ENCODE peak calls at places on chromosomes 2 and 18, in seven cellular contexts. S, B, T, Q, F, A and L are unnamed samples. For H3K36me3 and H3K27me3, the result is how much of the 10 kb centered on the place peaks cover.

GRCh38 chr18:77107218-77107815 is 25.3 kb downstream of the MBP start:
- DNase-seq in S (no peak), Q (no peak), A (no peak), F (peak), B (no peak), T (no peak), L (no peak)

GRCh38 chr2:107259411-107260195 is 373.6 kb upstream of the ST6GAL2 start:
- DNase-seq in B (no peak), S (no peak), F (no peak), T (no peak), A (no peak), Q (no peak), L (no peak)

GRCh38 chr18:56570971-56571370 is 67.4 kb downstream of the TXNL1 start:
- DNase-seq in S (no peak), B (no peak), F (no peak), T (no peak), Q (no peak), A (no peak), L (no peak)

GRCh38 chr2:42071762-42072161 is 23.9 kb downstream of the PKDCC start:
- DNase-seq in T (no peak), Q (no peak), B (no peak), F (no peak), A (no peak), S (no peak), L (no peak)

GRCh38 chr2:152050915-152051314 is 47.9 kb downstream of the CACNB4 start:
- DNase-seq in Q (no peak), A (no peak), F (no peak), T (no peak), B (no peak), S (no peak), L (no peak)

GRCh38 chr2:226310081-226310625 is 489.5 kb downstream of the IRS1 start:
- DNase-seq in Q (no peak), A (no peak), B (peak), S (no peak), F (peak), T (no peak), L (no peak)

GRCh38 chr2:216195565-216195978 is 86.4 kb downstream of the XRCC5 start:
- DNase-seq in A (no peak), Q (no peak), F (peak), S (no peak), B (peak), T (no peak), L (peak)

GRCh38 chr18:2089416-2089815 is 481.9 kb downstream of the METTL4 start:
- DNase-seq in Q (no peak), A (no peak), T (no peak), F (no peak), S (no peak), B (no peak), L (no peak)

GRCh38 chr2:128813352-128814034 is 494.8 kb upstream of the HS6ST1 start:
- DNase-seq in Q (peak), S (no peak), A (no peak), B (no peak), T (no peak), F (no peak), L (no peak)

GRCh38 chr2:128820427-128820826 is 501.8 kb upstream of the HS6ST1 start:
- DNase-seq in S (no peak), F (no peak), A (no peak), T (no peak), B (no peak), Q (no peak), L (no peak)

GRCh38 chr2:128821010-128821409 is 502.3 kb upstream of the HS6ST1 start:
- DNase-seq in B (no peak), A (no peak), S (no peak), Q (no peak), F (no peak), T (no peak), L (no peak)

GRCh38 chr2:128817171-128817570 is 498.5 kb upstream of the HS6ST1 start:
- DNase-seq in T (no peak), Q (no peak), A (no peak), B (no peak), F (peak), S (no peak), L (no peak)

GRCh38 chr2:128819092-128819491 is 500.4 kb upstream of the HS6ST1 start:
- DNase-seq in T (no peak), B (no peak), S (no peak), F (no peak), A (no peak), Q (no peak), L (no peak)
- H3K36me3 ChIP-seq in T (under half), B (under half), S (under half), F (under half), A (under half), Q (under half), L (under half)

GRCh38 chr18:5630766-5631413 is 87.1 kb upstream of the EPB41L3 start:
- DNase-seq in S (no peak), A (no peak), Q (no peak), T (peak), B (peak), F (no peak), L (no peak)

GRCh38 chr18:5632041-5632440 is 88.2 kb upstream of the EPB41L3 start:
- DNase-seq in Q (no peak), T (no peak), B (no peak), S (no peak), A (no peak), F (no peak), L (no peak)

GRCh38 chr18:5628512-5629255 is 84.9 kb upstream of the EPB41L3 start:
- DNase-seq in B (no peak), S (peak), F (peak), T (peak), A (peak), Q (peak), L (peak)

GRCh38 chr18:5627756-5628511 is 84.1 kb upstream of the EPB41L3 start:
- DNase-seq in F (no peak), B (no peak), Q (no peak), A (no peak), T (peak), S (no peak), L (no peak)

GRCh38 chr18:5630057-5630765 is 86.4 kb upstream of the EPB41L3 start:
- DNase-seq in F (peak), Q (peak), B (no peak), A (peak), S (peak), T (peak), L (no peak)
- H3K27me3 ChIP-seq in F (under half), Q (half or more), B (under half), A (under half), S (under half), T (under half), L (half or more)

DNA sequence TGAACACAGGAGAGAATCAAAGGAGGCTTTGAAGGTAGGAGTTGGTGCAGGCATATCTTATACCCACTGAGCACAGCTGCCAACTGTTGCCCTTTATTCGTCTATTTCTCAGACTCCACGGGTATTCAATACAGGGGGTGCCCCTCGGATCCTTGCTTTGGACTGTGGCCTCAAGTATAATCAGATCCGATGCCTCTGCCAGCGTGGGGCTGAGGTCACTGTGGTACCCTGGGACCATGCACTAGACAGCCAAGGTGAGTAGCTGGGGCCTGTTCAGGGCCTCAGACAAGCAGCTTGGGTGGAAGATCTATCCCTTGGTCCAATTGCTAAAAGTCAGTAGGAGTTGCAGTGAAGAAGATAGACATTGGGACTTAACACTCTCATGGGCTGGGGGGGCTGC is 5.2 kb downstream of the CAD start:
- DNase-seq in A (no peak), T (no peak), Q (no peak), S (no peak), F (no peak), B (no peak), L (no peak)
- H3K36me3 ChIP-seq in A (under half), T (half or more), Q (half or more), S (under half), F (under half), B (half or more), L (half or more)

GRCh38 chr2:86347401-86347800 is 10.0 kb upstream of the REEP1 start:
- DNase-seq in Q (no peak), T (no peak), B (no peak), S (no peak), A (no peak), F (no peak), L (no peak)

GRCh38 chr2:86338778-86339295 is 1.4 kb upstream of the REEP1 start:
- DNase-seq in S (no peak), F (no peak), B (no peak), A (no peak), T (no peak), Q (no peak), L (no peak)

GRCh38 chr2:86341470-86341869 is 4.0 kb upstream of the REEP1 start:
- DNase-seq in F (no peak), B (no peak), S (no peak), Q (no peak), T (no peak), A (no peak), L (no peak)

GRCh38 chr2:86337235-86338099 is at the start of gene REEP1:
- DNase-seq in S (no peak), Q (peak), A (peak), F (peak), T (peak), B (no peak), L (no peak)

DNA sequence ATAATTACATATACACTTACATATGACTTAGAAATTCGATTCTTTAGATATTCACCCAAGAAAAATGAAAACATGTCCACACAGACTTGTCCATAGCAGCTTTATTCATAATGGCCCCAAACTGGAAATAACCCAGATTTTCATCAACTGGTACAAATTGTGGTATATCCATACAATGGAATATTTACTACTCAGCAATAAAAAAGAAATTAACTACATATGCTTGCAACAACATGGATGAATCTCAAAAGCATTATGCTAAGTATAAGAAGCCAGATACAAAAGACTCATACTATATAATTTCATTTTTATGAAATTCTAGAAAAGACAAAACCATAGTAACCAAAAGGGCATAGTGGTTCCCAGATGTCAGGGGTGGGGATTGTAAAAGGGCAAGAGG is 5.1 kb upstream of the REEP1 start:
- DNase-seq in T (no peak), S (no peak), B (no peak), F (no peak), Q (no peak), A (no peak), L (no peak)
- H3K27me3 ChIP-seq in T (under half), S (under half), B (under half), F (under half), Q (under half), A (under half), L (under half)

GRCh38 chr18:215448-216010 is 52.3 kb downstream of the THOC1 start:
- DNase-seq in S (no peak), A (no peak), B (no peak), T (no peak), F (no peak), Q (no peak), L (no peak)
- H3K36me3 ChIP-seq in S (under half), A (under half), B (half or more), T (half or more), F (half or more), Q (half or more), L (half or more)

GRCh38 chr2:132417430-132418035 is 928 bp downstream of the GPR39 start:
- DNase-seq in T (no peak), S (no peak), Q (no peak), A (peak), F (no peak), B (no peak), L (no peak)
- H3K27me3 ChIP-seq in T (under half), S (under half), Q (under half), A (under half), F (under half), B (under half), L (under half)